ENCODE peak calls at places on chromosomes 13 and 19, in eight cellular contexts. C, B, N, F, O, J, E and L are unnamed samples.
A peak's percentile ranks its signal among the peaks of the same experiment; 100 is the strongest.

GRCh38 chr19:14116918-14117578 is 514 bp downstream of the PRKACA start:
- DNase-seq in F (no peak), N (no peak), J (peak; percentile 77), B (no peak), O (no peak), E (peak; percentile 55), C (peak; percentile 47), L (no peak)

GRCh38 chr13:27446986-27447583 is 3.3 kb downstream of the MTIF3 start:
- DNase-seq in N (no peak), J (no peak), O (no peak), B (no peak), E (no peak), F (no peak), C (no peak), L (no peak)

GRCh38 chr19:46298477-46299003 is 1.7 kb downstream of the HIF3A start:
- DNase-seq in N (no peak), J (no peak), C (no peak), E (no peak), B (no peak), O (no peak), F (no peak), L (no peak)

GRCh38 chr13:97021241-97021640 is 27.0 kb upstream of the OXGR1 start:
- DNase-seq in C (no peak), F (no peak), O (no peak), N (no peak), J (no peak), E (no peak), B (no peak), L (no peak)

GRCh38 chr13:58955546-58956385 is 1208.0 kb downstream of the DIAPH3 start:
- DNase-seq in O (no peak), J (no peak), C (no peak), N (no peak), E (no peak), B (no peak), F (no peak), L (no peak)

GRCh38 chr13:110116072-110116487 is 190.9 kb downstream of the COL4A1 start:
- DNase-seq in E (peak; percentile 45), C (peak; percentile 78), B (peak; percentile 86), F (peak; percentile 87), O (peak; percentile 79), J (peak; percentile 80), N (no peak), L (peak; percentile 68)

GRCh38 chr13:107203146-107203847 is 635.4 kb upstream of the ARGLU1 start:
- DNase-seq in F (peak; percentile 28), N (no peak), J (no peak), B (peak; percentile 9), E (no peak), O (peak; percentile 13), C (peak; percentile 67), L (peak; percentile 39)

GRCh38 chr19:1748703-1749341 is 4.5 kb upstream of the ONECUT3 start:
- DNase-seq in F (no peak), O (no peak), J (peak; percentile 38), B (no peak), E (no peak), N (no peak), C (no peak), L (no peak)

GRCh38 chr19:5932146-5932545 is 18.1 kb downstream of the CAPS start:
- DNase-seq in N (no peak), E (no peak), C (peak; percentile 73), B (no peak), J (no peak), F (no peak), O (no peak), L (no peak)

DNA sequence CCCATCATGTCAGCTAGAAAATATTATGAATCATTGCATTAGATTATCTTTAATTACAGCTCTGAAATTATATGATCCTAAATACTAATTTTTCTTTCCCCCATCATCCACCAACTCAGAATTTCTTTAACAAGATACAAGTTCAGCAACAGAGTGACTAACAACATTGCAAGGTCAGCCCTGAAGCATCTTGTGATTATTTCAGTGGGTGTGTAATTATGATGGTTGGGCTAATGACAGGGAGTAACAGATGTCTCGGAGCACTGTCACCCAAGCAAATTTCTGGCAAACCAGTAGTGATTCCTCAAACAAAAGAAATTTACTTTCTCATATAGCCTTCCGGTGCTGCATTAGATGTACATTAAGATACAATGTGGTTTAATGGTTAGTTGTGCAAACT is 238.9 kb downstream of the ITGBL1 start:
- DNase-seq in J (no peak), O (peak; percentile 46), F (no peak), B (peak; percentile 5), N (no peak), C (no peak), E (no peak), L (no peak)
- H3K4me3 ChIP-seq in J (no peak overlapping the region), O (no peak overlapping the region), F (no peak overlapping the region), B (no peak overlapping the region), N (no peak overlapping the region), C (no peak overlapping the region), E (no peak overlapping the region), L (no peak overlapping the region)

DNA sequence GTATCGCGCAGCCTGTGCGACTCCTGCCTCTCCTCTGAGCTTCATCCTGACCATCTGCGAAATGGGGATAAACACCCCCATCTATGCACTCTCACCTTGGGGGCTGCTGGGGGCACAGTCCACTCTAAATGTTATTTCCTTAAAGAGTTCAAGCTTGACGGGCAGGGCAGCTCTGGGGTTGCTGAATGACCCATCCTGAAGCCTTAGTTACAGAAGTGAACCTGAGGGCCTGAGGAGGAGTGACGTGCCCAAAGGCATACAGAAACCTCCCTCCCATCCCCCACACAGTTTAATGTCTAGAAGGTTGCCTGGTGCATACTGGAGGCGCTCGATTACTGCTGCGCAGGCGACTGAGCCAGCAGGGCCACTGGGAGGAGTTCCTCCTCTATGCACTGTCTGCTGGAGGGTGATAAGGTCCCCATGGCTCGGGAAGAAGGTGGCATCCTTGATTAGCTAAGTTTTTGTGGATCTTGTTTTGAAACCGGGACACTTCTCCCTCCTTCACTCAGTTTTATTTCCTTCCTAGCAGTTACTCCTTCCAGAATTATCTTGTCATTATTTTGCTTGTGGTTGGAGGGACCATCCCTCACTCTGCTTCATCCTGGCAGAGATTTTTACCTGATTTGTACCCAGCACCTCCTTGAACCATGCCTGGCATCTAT is 572 bp upstream of the FKBP8 start:
- DNase-seq in O (peak; percentile 64), B (peak; percentile 56), F (peak; percentile 62), E (peak; percentile 50), N (peak; percentile 27), C (peak; percentile 57), J (no peak), L (peak; percentile 74)
- TF ChIP-seq CTCF in O (no peak), B (no peak), F (no peak), E (no peak), N (no peak), C (no peak), J (no peak), L (no peak)

GRCh38 chr19:3563689-3564269 is 6.4 kb upstream of the MFSD12 start:
- DNase-seq in O (no peak), F (no peak), N (no peak), B (no peak), E (peak; percentile 9), C (no peak), J (no peak), L (no peak)
- H3K4me3 ChIP-seq in O (no peak overlapping the region), F (no peak overlapping the region), N (no peak overlapping the region), B (no peak overlapping the region), E (no peak overlapping the region), C (no peak overlapping the region), J (no peak overlapping the region), L (no peak overlapping the region)

GRCh38 chr13:99367106-99367616 is 60.0 kb upstream of the GPR183 start:
- DNase-seq in F (no peak), E (no peak), C (peak; percentile 2), J (no peak), O (no peak), N (no peak), B (no peak), L (no peak)

GRCh38 chr13:99366075-99366987 is 59.1 kb upstream of the GPR183 start:
- DNase-seq in J (no peak), E (no peak), B (no peak), F (no peak), N (no peak), O (no peak), C (peak; percentile 2), L (no peak)

GRCh38 chr13:99363949-99364348 is 56.8 kb upstream of the GPR183 start:
- DNase-seq in C (no peak), F (no peak), N (no peak), E (no peak), B (no peak), O (no peak), J (no peak), L (no peak)

GRCh38 chr13:99370476-99371272 is 63.5 kb upstream of the GPR183 start:
- DNase-seq in C (peak; percentile 3), F (no peak), E (no peak), O (no peak), J (no peak), B (no peak), N (no peak), L (no peak)

GRCh38 chr13:99367663-99368448 is 60.7 kb upstream of the GPR183 start:
- DNase-seq in B (no peak), N (no peak), F (no peak), O (no peak), C (peak; percentile 9), J (no peak), E (no peak), L (no peak)
- TF ChIP-seq CTCF in B (no peak), N (no peak), F (no peak), O (no peak), C (peak; percentile 23), J (no peak), E (no peak), L (no peak)

GRCh38 chr19:35171730-35172129 is 17.2 kb downstream of the FXYD5 start:
- DNase-seq in N (no peak), F (no peak), O (no peak), E (no peak), J (no peak), C (no peak), B (no peak), L (no peak)
- H3K4me3 ChIP-seq in N (no peak overlapping the region), F (no peak overlapping the region), O (no peak overlapping the region), E (no peak overlapping the region), J (no peak overlapping the region), C (no peak overlapping the region), B (no peak overlapping the region), L (no peak overlapping the region)